ENCODE peak calls at places on chromosomes 7 and 10, in nine cellular contexts. N is C1 segment of cervical spinal cord; E is cardiac muscle cell; X is GM18507; Q is mesendoderm; U is HEK293T; L is nephron progenitor cell; V is head of caudate nucleus; S is activated effector memory CD4-positive, alpha-beta T cell treated with anti-CD3 and anti-CD28 coated beads, Interleukin-2, amount 50 U/mL, for 16 hours. T is an unnamed sample.
A peak's percentile ranks its signal among the peaks of the same experiment; 100 is the strongest.

GRCh38 chr10:132904814-132905649 is 37.3 kb downstream of the CFAP46 start:
- DNase-seq in N (no peak), E (no peak), X (no peak), Q (no peak), U (no peak), L (no peak), V (no peak), S (no peak), T (peak; percentile 40)

GRCh38 chr7:143504215-143504936 is 26.7 kb downstream of the TAS2R41 start:
- DNase-seq in N (no peak), E (peak; percentile 25), X (no peak), Q (peak; percentile 32), U (no peak), L (no peak), V (no peak), S (no peak), T (no peak)

GRCh38 chr7:100122067-100122466 is 2.6 kb downstream of the CNPY4 start:
- DNase-seq in N (no peak), E (no peak), X (no peak), Q (no peak), U (no peak), L (no peak), V (no peak), S (no peak), T (no peak)

GRCh38 chr7:107384025-107384424 is 85.8 kb upstream of the GPR22 start:
- DNase-seq in N (no peak), E (no peak), X (no peak), Q (peak; percentile 16), U (no peak), L (no peak), V (no peak), S (no peak), T (no peak)

GRCh38 chr7:115009736-115010435 is 88.0 kb downstream of the MDFIC start:
- DNase-seq in N (no peak), E (peak; percentile 76), X (no peak), Q (no peak), U (no peak), L (no peak), V (no peak), S (no peak), T (peak; percentile 70)

GRCh38 chr7:55024776-55025175 is 6.0 kb downstream of the EGFR start:
- DNase-seq in N (no peak), E (peak; percentile 52), X (no peak), Q (no peak), U (no peak), L (no peak), V (no peak), S (no peak), T (no peak)

GRCh38 chr10:92146781-92147180 is 144.1 kb downstream of the CPEB3 start:
- DNase-seq in N (no peak), E (no peak), X (no peak), Q (no peak), U (no peak), L (no peak), V (peak; percentile 51), S (no peak), T (no peak)

GRCh38 chr10:73910764-73911552 is at the start of gene PLAU:
- DNase-seq in N (peak; percentile 36), E (peak; percentile 43), X (no peak), Q (peak; percentile 84), U (peak; percentile 54), L (peak; percentile 81), V (peak; percentile 26), S (peak; percentile 73), T (peak; percentile 74)

GRCh38 chr10:72277340-72277995 is 3.7 kb downstream of the DDIT4 start:
- DNase-seq in N (no peak), E (peak; percentile 71), X (no peak), Q (no peak), U (no peak), L (no peak), V (no peak), S (no peak), T (no peak)

GRCh38 chr7:73623798-73624668 is at the start of gene MLXIPL:
- DNase-seq in N (no peak), E (peak; percentile 53), X (peak; percentile 50), Q (peak; percentile 94), U (peak; percentile 98), L (peak; percentile 93), V (peak; percentile 56), S (peak; percentile 80), T (peak; percentile 80)

GRCh38 chr10:35259769-35260397 is 76.4 kb upstream of the CCNY start:
- DNase-seq in N (no peak), E (peak; percentile 79), X (no peak), Q (peak; percentile 79), U (no peak), L (no peak), V (no peak), S (no peak), T (no peak)

GRCh38 chr10:132856869-132857524 is 71.0 kb upstream of the NKX6-2 start:
- DNase-seq in N (no peak), E (no peak), X (no peak), Q (no peak), U (no peak), L (no peak), V (peak; percentile 2), S (peak; percentile 41), T (peak; percentile 42)

GRCh38 chr10:32367793-32368453 is 21.0 kb upstream of the EPC1 start:
- DNase-seq in N (peak; percentile 39), E (peak; percentile 81), X (no peak), Q (peak; percentile 67), U (peak; percentile 34), L (peak; percentile 65), V (peak; percentile 76), S (peak; percentile 91), T (peak; percentile 83)

GRCh38 chr7:104296900-104297299 is 31.5 kb upstream of the LHFPL3 start:
- DNase-seq in N (no peak), E (no peak), X (no peak), Q (no peak), U (no peak), L (no peak), V (no peak), S (no peak), T (no peak)

GRCh38 chr7:68038621-68039314 is 1042.1 kb downstream of the TYW1 start:
- DNase-seq in N (no peak), E (peak; percentile 37), X (no peak), Q (no peak), U (no peak), L (no peak), V (no peak), S (no peak), T (no peak)

GRCh38 chr10:4450981-4451501 is 375.0 kb upstream of the AKR1E2 start:
- DNase-seq in N (no peak), E (peak; percentile 85), X (no peak), Q (peak; percentile 71), U (no peak), L (no peak), V (no peak), S (no peak), T (no peak)

GRCh38 chr7:152435384-152436278 is at the start of gene KMT2C:
- DNase-seq in N (peak; percentile 73), E (peak; percentile 60), X (no peak), Q (peak; percentile 46), U (peak; percentile 66), L (peak; percentile 64), V (peak; percentile 71), S (peak; percentile 84), T (peak; percentile 79)

GRCh38 chr7:44471850-44472249 is 18.6 kb downstream of the NUDCD3 start:
- DNase-seq in N (no peak), E (no peak), X (no peak), Q (peak; percentile 34), U (no peak), L (no peak), V (no peak), S (no peak), T (no peak)

GRCh38 chr7:24697416-24697815 is 59.8 kb downstream of the GSDME start:
- DNase-seq in N (no peak), E (peak; percentile 50), X (no peak), Q (no peak), U (no peak), L (no peak), V (no peak), S (no peak), T (no peak)

GRCh38 chr7:80876894-80877414 is 41.9 kb downstream of the SEMA3C start:
- DNase-seq in N (no peak), E (peak; percentile 20), X (no peak), Q (peak; percentile 21), U (peak; percentile 74), L (peak; percentile 42), V (no peak), S (no peak), T (no peak)

GRCh38 chr7:33883566-33883965 is 21.8 kb upstream of the BMPER start:
- DNase-seq in N (no peak), E (no peak), X (no peak), Q (no peak), U (no peak), L (no peak), V (no peak), S (no peak), T (no peak)

GRCh38 chr10:34811968-34812514 is 3.1 kb downstream of the PARD3 start:
- DNase-seq in N (no peak), E (peak; percentile 67), X (no peak), Q (no peak), U (no peak), L (no peak), V (no peak), S (no peak), T (no peak)